ENCODE peak calls at places on chromosomes 2 and 18, in five cellular contexts. One of them, this sample, is unnamed.

GRCh38 chr2:148604927-148605326 is 39.6 kb upstream of the EPC2 start:
- DNase-seq in A549: no peak
- DNase-seq in coronary artery: no peak
- DNase-seq in endothelial cell: no peak
- DNase-seq in cardiac muscle cell: no peak
- DNase-seq in this sample: no peak

GRCh38 chr2:16032282-16033031 is 92.1 kb downstream of the MYCN start:
- DNase-seq in A549: no peak
- DNase-seq in coronary artery: no peak
- DNase-seq in endothelial cell: no peak
- DNase-seq in cardiac muscle cell: no peak
- DNase-seq in this sample: no peak

GRCh38 chr2:149431337-149431736 is 101.0 kb downstream of the LYPD6 start:
- DNase-seq in A549: no peak
- DNase-seq in coronary artery: no peak
- DNase-seq in endothelial cell: no peak
- DNase-seq in cardiac muscle cell: no peak
- DNase-seq in this sample: no peak

GRCh38 chr18:68429809-68430208 is 285.1 kb downstream of the TMX3 start:
- DNase-seq in A549: no peak
- DNase-seq in coronary artery: no peak
- DNase-seq in endothelial cell: no peak
- DNase-seq in cardiac muscle cell: no peak
- DNase-seq in this sample: no peak

GRCh38 chr2:53075760-53076159 is 691.8 kb upstream of the CHAC2 start:
- DNase-seq in A549: no peak
- DNase-seq in coronary artery: no peak
- DNase-seq in endothelial cell: no peak
- DNase-seq in cardiac muscle cell: no peak
- DNase-seq in this sample: no peak

GRCh38 chr2:237647176-237648015 is 20.0 kb downstream of the LRRFIP1 start:
- DNase-seq in A549: no peak
- DNase-seq in coronary artery: no peak
- DNase-seq in endothelial cell: no peak
- DNase-seq in cardiac muscle cell: no peak
- DNase-seq in this sample: no peak

GRCh38 chr18:41146301-41146700 is 808.7 kb upstream of the PIK3C3 start:
- DNase-seq in A549: no peak
- DNase-seq in coronary artery: no peak
- DNase-seq in endothelial cell: peak
- DNase-seq in cardiac muscle cell: no peak
- DNase-seq in this sample: no peak

GRCh38 chr2:240513544-240514287 is 44.1 kb downstream of the ANKMY1 start:
- DNase-seq in A549: peak
- DNase-seq in coronary artery: peak
- DNase-seq in endothelial cell: peak
- DNase-seq in cardiac muscle cell: peak
- DNase-seq in this sample: peak

GRCh38 chr2:56015631-56016251 is 92.2 kb upstream of the EFEMP1 start:
- DNase-seq in A549: no peak
- DNase-seq in coronary artery: no peak
- DNase-seq in endothelial cell: peak
- DNase-seq in cardiac muscle cell: peak
- DNase-seq in this sample: no peak

GRCh38 chr2:95292623-95293260 is 4.4 kb upstream of the KCNIP3 start:
- DNase-seq in A549: no peak
- DNase-seq in coronary artery: no peak
- DNase-seq in endothelial cell: no peak
- DNase-seq in cardiac muscle cell: no peak
- DNase-seq in this sample: no peak

GRCh38 chr2:240935101-240935876 is 29.2 kb downstream of the CROCC2 start:
- DNase-seq in A549: no peak
- DNase-seq in coronary artery: peak
- DNase-seq in endothelial cell: no peak
- DNase-seq in cardiac muscle cell: no peak
- DNase-seq in this sample: no peak

GRCh38 chr2:202286595-202286994 is 21.0 kb downstream of the NOP58 start:
- DNase-seq in A549: no peak
- DNase-seq in coronary artery: no peak
- DNase-seq in endothelial cell: no peak
- DNase-seq in cardiac muscle cell: no peak
- DNase-seq in this sample: no peak

GRCh38 chr2:120774557-120775160 is 39.0 kb downstream of the GLI2 start:
- DNase-seq in A549: no peak
- DNase-seq in coronary artery: no peak
- DNase-seq in endothelial cell: no peak
- DNase-seq in cardiac muscle cell: no peak
- DNase-seq in this sample: no peak

GRCh38 chr2:122300758-122301157 is 545.3 kb downstream of the TSN start:
- DNase-seq in A549: peak
- DNase-seq in coronary artery: no peak
- DNase-seq in endothelial cell: no peak
- DNase-seq in cardiac muscle cell: no peak
- DNase-seq in this sample: no peak
- TF ChIP-seq CTCF in A549: no peak
- TF ChIP-seq CTCF in coronary artery: no peak
- TF ChIP-seq CTCF in endothelial cell: no peak
- TF ChIP-seq CTCF in cardiac muscle cell: no peak
- TF ChIP-seq CTCF in this sample: peak

GRCh38 chr18:13811993-13812392 is 12.0 kb upstream of the MC5R start:
- DNase-seq in A549: peak
- DNase-seq in coronary artery: no peak
- DNase-seq in endothelial cell: no peak
- DNase-seq in cardiac muscle cell: no peak
- DNase-seq in this sample: no peak
- TF ChIP-seq CTCF in A549: no peak
- TF ChIP-seq CTCF in coronary artery: no peak
- TF ChIP-seq CTCF in endothelial cell: peak
- TF ChIP-seq CTCF in cardiac muscle cell: no peak
- TF ChIP-seq CTCF in this sample: no peak

DNA sequence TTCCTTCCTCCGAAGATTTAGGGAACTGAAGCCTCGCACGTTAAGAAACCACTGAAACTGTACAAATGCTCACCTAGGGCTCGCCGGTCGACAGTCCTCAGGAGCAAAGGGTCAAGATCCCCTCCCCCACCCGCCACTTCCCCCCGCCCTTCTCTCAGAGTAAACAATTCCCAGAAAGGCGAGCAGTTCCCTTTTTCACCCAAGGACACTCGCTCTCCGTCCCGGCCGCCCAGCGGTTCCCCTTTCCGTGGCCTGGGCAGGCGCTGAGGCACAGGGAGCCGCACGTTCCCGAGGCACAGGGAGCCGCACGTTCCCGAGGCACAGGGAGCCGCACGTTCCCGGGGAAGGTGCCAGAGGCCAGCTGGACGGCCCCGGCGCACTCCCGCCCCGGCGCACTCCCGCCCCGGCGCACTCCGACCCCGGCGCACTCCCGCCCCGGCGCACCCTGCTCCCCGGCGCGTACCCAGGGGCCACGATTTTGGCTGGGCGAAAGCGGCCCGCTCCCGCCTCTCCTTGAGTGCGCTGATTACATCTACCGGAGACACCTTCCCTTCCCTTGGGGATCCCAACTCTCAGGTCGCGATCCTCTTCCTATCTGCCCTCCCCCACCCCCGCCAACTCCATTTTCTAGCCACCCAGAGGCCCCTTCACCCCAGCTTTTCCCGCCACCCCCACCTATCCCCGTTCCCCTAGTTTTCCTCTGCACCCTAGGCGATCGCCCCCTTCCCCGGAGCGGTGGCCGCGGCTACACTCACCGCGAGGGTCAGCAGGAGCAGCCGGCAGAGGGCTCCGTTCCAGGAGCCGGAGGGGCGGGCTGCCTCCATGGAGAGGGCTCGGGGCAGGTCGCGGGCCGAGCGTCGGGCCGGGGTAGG is 837 bp downstream of the DSC2 start:
- DNase-seq in A549: peak
- DNase-seq in coronary artery: peak
- DNase-seq in endothelial cell: peak
- DNase-seq in cardiac muscle cell: peak
- DNase-seq in this sample: peak
- TF ChIP-seq CTCF in A549: no peak
- TF ChIP-seq CTCF in coronary artery: no peak
- TF ChIP-seq CTCF in endothelial cell: peak
- TF ChIP-seq CTCF in cardiac muscle cell: no peak
- TF ChIP-seq CTCF in this sample: peak

DNA sequence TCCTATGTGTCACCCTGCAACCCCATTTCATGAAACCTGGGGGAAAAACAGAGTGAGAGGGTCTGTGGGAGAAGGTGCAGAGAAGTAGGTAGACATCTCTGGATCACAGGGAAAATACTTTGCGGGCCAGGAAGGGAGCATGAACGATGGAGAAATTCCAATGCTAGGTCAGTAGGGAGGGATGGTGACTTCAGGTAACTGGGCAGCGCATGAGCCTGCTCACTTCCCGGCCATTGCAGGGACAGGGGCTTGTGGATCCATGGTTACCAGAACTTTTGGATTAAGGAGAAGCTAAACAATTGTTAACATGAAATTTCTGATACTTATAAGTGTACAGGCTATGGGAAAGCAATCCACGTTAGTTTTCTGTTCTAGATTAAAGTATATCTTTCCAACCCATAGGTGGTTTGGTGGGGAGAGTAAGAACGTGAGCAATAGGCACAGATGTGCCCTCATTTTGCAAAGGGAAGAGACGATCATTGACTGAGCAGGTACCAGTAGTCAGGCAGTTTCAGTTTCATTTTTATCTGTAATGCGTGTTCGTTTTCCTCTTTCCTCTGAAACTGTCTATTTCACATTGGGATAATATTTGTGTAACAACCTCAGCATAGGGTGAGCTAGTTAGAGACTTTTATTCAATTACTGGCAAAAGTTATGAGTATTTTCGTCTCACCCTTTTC is 65.0 kb downstream of the NYAP2 start:
- DNase-seq in A549: no peak
- DNase-seq in coronary artery: no peak
- DNase-seq in endothelial cell: no peak
- DNase-seq in cardiac muscle cell: no peak
- DNase-seq in this sample: no peak
- TF ChIP-seq CTCF in A549: no peak
- TF ChIP-seq CTCF in coronary artery: no peak
- TF ChIP-seq CTCF in endothelial cell: no peak
- TF ChIP-seq CTCF in cardiac muscle cell: no peak
- TF ChIP-seq CTCF in this sample: no peak

GRCh38 chr2:47568164-47568861 is 165.4 kb downstream of the MSH2 start:
- DNase-seq in A549: no peak
- DNase-seq in coronary artery: no peak
- DNase-seq in endothelial cell: no peak
- DNase-seq in cardiac muscle cell: no peak
- DNase-seq in this sample: no peak

GRCh38 chr2:47564129-47564528 is 161.2 kb downstream of the MSH2 start:
- DNase-seq in A549: no peak
- DNase-seq in coronary artery: no peak
- DNase-seq in endothelial cell: no peak
- DNase-seq in cardiac muscle cell: no peak
- DNase-seq in this sample: no peak

GRCh38 chr2:47572136-47572535 is 169.2 kb downstream of the MSH2 start:
- DNase-seq in A549: no peak
- DNase-seq in coronary artery: no peak
- DNase-seq in endothelial cell: no peak
- DNase-seq in cardiac muscle cell: no peak
- DNase-seq in this sample: no peak

GRCh38 chr2:47566207-47566858 is 163.4 kb downstream of the MSH2 start:
- DNase-seq in A549: no peak
- DNase-seq in coronary artery: no peak
- DNase-seq in endothelial cell: no peak
- DNase-seq in cardiac muscle cell: no peak
- DNase-seq in this sample: no peak

GRCh38 chr2:47569658-47570398 is 166.9 kb downstream of the MSH2 start:
- DNase-seq in A549: peak
- DNase-seq in coronary artery: no peak
- DNase-seq in endothelial cell: peak
- DNase-seq in cardiac muscle cell: peak
- DNase-seq in this sample: no peak
- TF ChIP-seq CTCF in A549: no peak
- TF ChIP-seq CTCF in coronary artery: no peak
- TF ChIP-seq CTCF in endothelial cell: no peak
- TF ChIP-seq CTCF in cardiac muscle cell: no peak
- TF ChIP-seq CTCF in this sample: no peak

GRCh38 chr2:85166021-85166420 is 32.8 kb downstream of the TCF7L1 start:
- DNase-seq in A549: no peak
- DNase-seq in coronary artery: no peak
- DNase-seq in endothelial cell: no peak
- DNase-seq in cardiac muscle cell: no peak
- DNase-seq in this sample: no peak

GRCh38 chr2:85162746-85163301 is 29.6 kb downstream of the TCF7L1 start:
- DNase-seq in A549: no peak
- DNase-seq in coronary artery: no peak
- DNase-seq in endothelial cell: no peak
- DNase-seq in cardiac muscle cell: no peak
- DNase-seq in this sample: no peak

GRCh38 chr2:85165291-85165690 is 32.1 kb downstream of the TCF7L1 start:
- DNase-seq in A549: no peak
- DNase-seq in coronary artery: no peak
- DNase-seq in endothelial cell: no peak
- DNase-seq in cardiac muscle cell: no peak
- DNase-seq in this sample: no peak

GRCh38 chr2:85161626-85161960 is 28.4 kb downstream of the TCF7L1 start:
- DNase-seq in A549: no peak
- DNase-seq in coronary artery: no peak
- DNase-seq in endothelial cell: no peak
- DNase-seq in cardiac muscle cell: no peak
- DNase-seq in this sample: no peak

GRCh38 chr2:85164145-85164559 is 31.0 kb downstream of the TCF7L1 start:
- DNase-seq in A549: no peak
- DNase-seq in coronary artery: no peak
- DNase-seq in endothelial cell: no peak
- DNase-seq in cardiac muscle cell: no peak
- DNase-seq in this sample: no peak
- TF ChIP-seq CTCF in A549: no peak
- TF ChIP-seq CTCF in coronary artery: no peak
- TF ChIP-seq CTCF in endothelial cell: no peak
- TF ChIP-seq CTCF in cardiac muscle cell: no peak
- TF ChIP-seq CTCF in this sample: no peak

GRCh38 chr18:32135595-32135994 is 43.9 kb downstream of the RNF138 start:
- DNase-seq in A549: no peak
- DNase-seq in coronary artery: no peak
- DNase-seq in endothelial cell: no peak
- DNase-seq in cardiac muscle cell: no peak
- DNase-seq in this sample: no peak

GRCh38 chr18:32138332-32138731 is 46.7 kb downstream of the RNF138 start:
- DNase-seq in A549: no peak
- DNase-seq in coronary artery: no peak
- DNase-seq in endothelial cell: no peak
- DNase-seq in cardiac muscle cell: no peak
- DNase-seq in this sample: no peak

GRCh38 chr18:32139835-32140283 is 48.2 kb downstream of the RNF138 start:
- DNase-seq in A549: no peak
- DNase-seq in coronary artery: no peak
- DNase-seq in endothelial cell: no peak
- DNase-seq in cardiac muscle cell: no peak
- DNase-seq in this sample: no peak
- TF ChIP-seq CTCF in A549: no peak
- TF ChIP-seq CTCF in coronary artery: no peak
- TF ChIP-seq CTCF in endothelial cell: no peak
- TF ChIP-seq CTCF in cardiac muscle cell: no peak
- TF ChIP-seq CTCF in this sample: no peak

This sample was measured in LNCaP clone FGC.